ENCODE peak calls at places on chromosome 13, in four cellular contexts. H is NCI-H524 treated with DMSO at 0.1 percent for 48 hours, F is smooth muscle cell of the brain vasculature, Z is activated T-cell treated with anti-CD3 and anti-CD28 coated beads for 1 hour. W is an unnamed sample.

GRCh38 chr13:95267662-95268369 is 33.4 kb downstream of the ABCC4 start:
- DNase-seq in Z (no peak), H (peak), F (peak), W (peak)

GRCh38 chr13:24233351-24233901 is 72.9 kb downstream of the SPATA13 start:
- DNase-seq in Z (no peak), F (peak), H (no peak), W (no peak)

GRCh38 chr13:44311011-44311481 is 62.6 kb upstream of the SERP2 start:
- DNase-seq in F (no peak), H (no peak), Z (no peak), W (no peak)

GRCh38 chr13:58712191-58712590 is 1080.6 kb downstream of the PCDH17 start:
- DNase-seq in H (no peak), Z (no peak), F (no peak), W (no peak)

GRCh38 chr13:35469781-35470380 is 6.6 kb downstream of the MAB21L1 start:
- DNase-seq in H (peak), F (no peak), Z (no peak), W (no peak)

GRCh38 chr13:95494082-95494681 is 58.3 kb upstream of the CLDN10 start:
- DNase-seq in Z (no peak), H (no peak), F (peak), W (peak)

GRCh38 chr13:102097708-102098107 is 304.1 kb downstream of the FGF14 start:
- DNase-seq in Z (no peak), F (no peak), H (no peak), W (no peak)

GRCh38 chr13:88472316-88472715 is 801.1 kb downstream of the SLITRK5 start:
- DNase-seq in Z (no peak), H (no peak), F (no peak), W (no peak)

GRCh38 chr13:27988520-27988919 is at the start of gene URAD:
- DNase-seq in Z (no peak), H (no peak), F (no peak), W (no peak)

GRCh38 chr13:114154476-114154875 is 22.1 kb upstream of the RASA3 start:
- DNase-seq in Z (no peak), H (no peak), F (no peak), W (no peak)

GRCh38 chr13:24618219-24618955 is 61.8 kb upstream of the ATP12A start:
- DNase-seq in H (no peak), Z (peak), F (no peak), W (no peak)

GRCh38 chr13:91722267-91722884 is 324.0 kb downstream of the GPC5 start:
- DNase-seq in Z (no peak), H (peak), F (no peak), W (no peak)

GRCh38 chr13:114249062-114249461 is 14.4 kb downstream of the CDC16 start:
- DNase-seq in H (no peak), F (no peak), Z (no peak), W (no peak)

GRCh38 chr13:37806666-37807065 is 62.9 kb downstream of the TRPC4 start:
- DNase-seq in H (no peak), Z (no peak), F (no peak), W (no peak)

GRCh38 chr13:35771898-35772297 is 295.4 kb upstream of the MAB21L1 start:
- DNase-seq in Z (no peak), H (no peak), F (peak), W (no peak)

GRCh38 chr13:38430761-38431160 is 81.1 kb downstream of the UFM1 start:
- DNase-seq in F (no peak), Z (no peak), H (no peak), W (no peak)

GRCh38 chr13:104385409-104385808 is 1319.2 kb upstream of the SLC10A2 start:
- DNase-seq in H (no peak), Z (no peak), F (no peak), W (no peak)

GRCh38 chr13:110271313-110271712 is 35.6 kb downstream of the COL4A1 start:
- DNase-seq in F (no peak), Z (no peak), H (no peak), W (no peak)

GRCh38 chr13:112141643-112142400 is 74.9 kb downstream of the SOX1 start:
- DNase-seq in H (no peak), F (no peak), Z (no peak), W (no peak)

GRCh38 chr13:42215578-42216421 is 56.2 kb upstream of the AKAP11 start:
- DNase-seq in Z (peak), F (peak), H (no peak), W (no peak)

GRCh38 chr13:96191367-96191766 is 101.5 kb downstream of the HS6ST3 start:
- DNase-seq in H (no peak), Z (no peak), F (no peak), W (no peak)

GRCh38 chr13:29922281-29922821 is 71.9 kb upstream of the UBL3 start:
- DNase-seq in F (no peak), H (no peak), Z (no peak), W (no peak)

GRCh38 chr13:41061914-41062837 is 867 bp downstream of the WBP4 start:
- DNase-seq in Z (no peak), H (no peak), F (no peak), W (no peak)

GRCh38 chr13:52599037-52599852 is 43.0 kb upstream of the HNRNPA1L2 start:
- DNase-seq in Z (no peak), H (no peak), F (peak), W (peak)

GRCh38 chr13:37878496-37878895 is 8.9 kb upstream of the TRPC4 start:
- DNase-seq in F (no peak), Z (no peak), H (no peak), W (no peak)

GRCh38 chr13:97712770-97713169 is 240.7 kb upstream of the IPO5 start:
- DNase-seq in Z (no peak), F (no peak), H (no peak), W (no peak)

GRCh38 chr13:51453308-51453958 is 597 bp upstream of the INTS6 start:
- DNase-seq in Z (peak), H (no peak), F (peak), W (no peak)

GRCh38 chr13:73224708-73225107 is 165.9 kb downstream of the KLF5 start:
- DNase-seq in F (no peak), Z (no peak), H (no peak), W (no peak)